ENCODE peak calls at places on chromosomes 3 and 15, in six cellular contexts. One of them, this sample, is unnamed.

GRCh38 chr3:11373235-11373634 is 101.0 kb downstream of the ATG7 start:
- DNase-seq in coronary artery: no peak
- DNase-seq in GM13977: no peak
- DNase-seq in BJ: no peak
- DNase-seq in breast epithelium: no peak
- DNase-seq in GM13976: no peak
- DNase-seq in this sample: no peak

GRCh38 chr3:1969269-1969668 is 129.4 kb upstream of the CNTN4 start:
- DNase-seq in coronary artery: no peak
- DNase-seq in GM13977: no peak
- DNase-seq in BJ: no peak
- DNase-seq in breast epithelium: no peak
- DNase-seq in GM13976: no peak
- DNase-seq in this sample: no peak

GRCh38 chr3:183844606-183845005 is 19.2 kb upstream of the MAP6D1 start:
- DNase-seq in coronary artery: no peak
- DNase-seq in GM13977: no peak
- DNase-seq in BJ: peak
- DNase-seq in breast epithelium: no peak
- DNase-seq in GM13976: no peak
- DNase-seq in this sample: no peak

GRCh38 chr3:138349926-138350665 is 1.7 kb downstream of the MRAS start:
- DNase-seq in coronary artery: no peak
- DNase-seq in GM13977: no peak
- DNase-seq in BJ: no peak
- DNase-seq in breast epithelium: no peak
- DNase-seq in GM13976: no peak
- DNase-seq in this sample: no peak

GRCh38 chr3:13019243-13019701 is 54.0 kb downstream of the IQSEC1 start:
- DNase-seq in coronary artery: no peak
- DNase-seq in GM13977: no peak
- DNase-seq in BJ: peak
- DNase-seq in breast epithelium: no peak
- DNase-seq in GM13976: no peak
- DNase-seq in this sample: no peak

GRCh38 chr15:52236015-52236414 is 44.8 kb upstream of the GNB5 start:
- DNase-seq in coronary artery: no peak
- DNase-seq in GM13977: no peak
- DNase-seq in BJ: no peak
- DNase-seq in breast epithelium: no peak
- DNase-seq in GM13976: no peak
- DNase-seq in this sample: no peak

GRCh38 chr3:177615015-177615414 is 417.7 kb upstream of the TBL1XR1 start:
- DNase-seq in coronary artery: no peak
- DNase-seq in GM13977: no peak
- DNase-seq in BJ: no peak
- DNase-seq in breast epithelium: peak
- DNase-seq in GM13976: no peak
- DNase-seq in this sample: no peak

GRCh38 chr3:172024679-172025078 is 14.7 kb upstream of the FNDC3B start:
- DNase-seq in coronary artery: no peak
- DNase-seq in GM13977: no peak
- DNase-seq in BJ: no peak
- DNase-seq in breast epithelium: no peak
- DNase-seq in GM13976: no peak
- DNase-seq in this sample: no peak

GRCh38 chr3:69445498-69445897 is 59.6 kb upstream of the FRMD4B start:
- DNase-seq in coronary artery: no peak
- DNase-seq in GM13977: no peak
- DNase-seq in BJ: no peak
- DNase-seq in breast epithelium: no peak
- DNase-seq in GM13976: no peak
- DNase-seq in this sample: no peak

GRCh38 chr15:66210684-66211083 is 42.9 kb downstream of the MEGF11 start:
- DNase-seq in coronary artery: no peak
- DNase-seq in GM13977: no peak
- DNase-seq in BJ: no peak
- DNase-seq in breast epithelium: no peak
- DNase-seq in GM13976: no peak
- DNase-seq in this sample: no peak

GRCh38 chr3:178392553-178392952 is 143.7 kb upstream of the KCNMB2 start:
- DNase-seq in coronary artery: no peak
- DNase-seq in GM13977: no peak
- DNase-seq in BJ: no peak
- DNase-seq in breast epithelium: no peak
- DNase-seq in GM13976: no peak
- DNase-seq in this sample: no peak

GRCh38 chr3:112377418-112378071 is 44.6 kb downstream of the CD200 start:
- DNase-seq in coronary artery: no peak
- DNase-seq in GM13977: no peak
- DNase-seq in BJ: no peak
- DNase-seq in breast epithelium: no peak
- DNase-seq in GM13976: no peak
- DNase-seq in this sample: no peak

GRCh38 chr3:116930786-116931185 is 221.2 kb downstream of the TUSC7 start:
- DNase-seq in coronary artery: no peak
- DNase-seq in GM13977: no peak
- DNase-seq in BJ: no peak
- DNase-seq in breast epithelium: no peak
- DNase-seq in GM13976: no peak
- DNase-seq in this sample: no peak

GRCh38 chr3:192866804-192867203 is 50.9 kb downstream of the MB21D2 start:
- DNase-seq in coronary artery: no peak
- DNase-seq in GM13977: no peak
- DNase-seq in BJ: no peak
- DNase-seq in breast epithelium: no peak
- DNase-seq in GM13976: no peak
- DNase-seq in this sample: no peak

GRCh38 chr15:43881944-43882343 is 55.1 kb downstream of the WDR76 start:
- DNase-seq in coronary artery: no peak
- DNase-seq in GM13977: no peak
- DNase-seq in BJ: no peak
- DNase-seq in breast epithelium: no peak
- DNase-seq in GM13976: no peak
- DNase-seq in this sample: no peak

GRCh38 chr15:41661078-41661528 is 898 bp downstream of the MGA start:
- DNase-seq in coronary artery: no peak
- DNase-seq in GM13977: no peak
- DNase-seq in BJ: no peak
- DNase-seq in breast epithelium: no peak
- DNase-seq in GM13976: no peak
- DNase-seq in this sample: no peak

GRCh38 chr15:61661791-61662190 is 398.5 kb downstream of the VPS13C start:
- DNase-seq in coronary artery: no peak
- DNase-seq in GM13977: no peak
- DNase-seq in BJ: no peak
- DNase-seq in breast epithelium: no peak
- DNase-seq in GM13976: no peak
- DNase-seq in this sample: no peak

GRCh38 chr15:69074011-69074842 is 59.7 kb downstream of the NOX5 start:
- DNase-seq in coronary artery: no peak
- DNase-seq in GM13977: no peak
- DNase-seq in BJ: no peak
- DNase-seq in breast epithelium: peak
- DNase-seq in GM13976: no peak
- DNase-seq in this sample: no peak

GRCh38 chr3:195794708-195795107 is 17.0 kb downstream of the MUC4 start:
- DNase-seq in coronary artery: no peak
- DNase-seq in GM13977: no peak
- DNase-seq in BJ: no peak
- DNase-seq in breast epithelium: no peak
- DNase-seq in GM13976: no peak
- DNase-seq in this sample: no peak

GRCh38 chr3:33440328-33440577 is at the start of gene UBP1:
- DNase-seq in coronary artery: no peak
- DNase-seq in GM13977: no peak
- DNase-seq in BJ: no peak
- DNase-seq in breast epithelium: no peak
- DNase-seq in GM13976: no peak
- DNase-seq in this sample: peak

GRCh38 chr3:72031581-72031980 is 246.6 kb upstream of the PROK2 start:
- DNase-seq in coronary artery: no peak
- DNase-seq in GM13977: no peak
- DNase-seq in BJ: no peak
- DNase-seq in breast epithelium: no peak
- DNase-seq in GM13976: no peak
- DNase-seq in this sample: no peak
- TF ChIP-seq CTCF in coronary artery: no peak
- TF ChIP-seq CTCF in GM13977: no peak
- TF ChIP-seq CTCF in BJ: no peak
- TF ChIP-seq CTCF in breast epithelium: no peak
- TF ChIP-seq CTCF in GM13976: no peak
- TF ChIP-seq CTCF in this sample: no peak

DNA sequence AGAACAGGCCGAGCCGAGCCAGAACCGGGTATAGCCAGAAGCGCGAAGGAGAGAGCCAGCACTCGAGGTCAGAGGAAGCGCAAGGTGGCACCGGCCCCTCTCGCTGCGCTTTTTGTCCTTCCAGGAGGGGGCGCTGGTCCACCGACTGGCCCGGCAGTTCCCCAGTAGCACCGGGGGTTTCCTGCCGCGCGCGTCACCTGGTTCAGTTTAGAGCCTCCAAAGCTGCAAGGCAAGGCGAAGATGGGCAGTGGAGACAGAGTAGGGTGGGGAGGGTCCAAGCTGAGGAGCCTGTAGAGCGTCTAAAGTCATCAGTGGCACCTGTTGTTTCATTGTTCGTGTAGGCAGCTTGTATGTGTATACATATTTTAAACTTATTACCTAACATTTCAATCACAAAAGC is 7.6 kb upstream of the NR2E3 start:
- DNase-seq in coronary artery: no peak
- DNase-seq in GM13977: peak
- DNase-seq in BJ: no peak
- DNase-seq in breast epithelium: no peak
- DNase-seq in GM13976: peak
- DNase-seq in this sample: no peak
- TF ChIP-seq CTCF in coronary artery: no peak
- TF ChIP-seq CTCF in GM13977: peak
- TF ChIP-seq CTCF in BJ: peak
- TF ChIP-seq CTCF in breast epithelium: no peak
- TF ChIP-seq CTCF in GM13976: peak
- TF ChIP-seq CTCF in this sample: no peak

GRCh38 chr3:189099031-189099471 is 72.7 kb upstream of the TPRG1 start:
- DNase-seq in coronary artery: peak
- DNase-seq in GM13977: no peak
- DNase-seq in BJ: no peak
- DNase-seq in breast epithelium: peak
- DNase-seq in GM13976: no peak
- DNase-seq in this sample: no peak

GRCh38 chr3:189101594-189101993 is 70.2 kb upstream of the TPRG1 start:
- DNase-seq in coronary artery: no peak
- DNase-seq in GM13977: no peak
- DNase-seq in BJ: no peak
- DNase-seq in breast epithelium: no peak
- DNase-seq in GM13976: no peak
- DNase-seq in this sample: no peak

GRCh38 chr3:189099505-189100290 is 72.1 kb upstream of the TPRG1 start:
- DNase-seq in coronary artery: no peak
- DNase-seq in GM13977: no peak
- DNase-seq in BJ: no peak
- DNase-seq in breast epithelium: no peak
- DNase-seq in GM13976: no peak
- DNase-seq in this sample: no peak

GRCh38 chr3:189100866-189101265 is 70.9 kb upstream of the TPRG1 start:
- DNase-seq in coronary artery: no peak
- DNase-seq in GM13977: no peak
- DNase-seq in BJ: no peak
- DNase-seq in breast epithelium: peak
- DNase-seq in GM13976: no peak
- DNase-seq in this sample: no peak

GRCh38 chr3:189103208-189103607 is 68.6 kb upstream of the TPRG1 start:
- DNase-seq in coronary artery: no peak
- DNase-seq in GM13977: no peak
- DNase-seq in BJ: no peak
- DNase-seq in breast epithelium: no peak
- DNase-seq in GM13976: no peak
- DNase-seq in this sample: no peak
- TF ChIP-seq CTCF in coronary artery: no peak
- TF ChIP-seq CTCF in GM13977: no peak
- TF ChIP-seq CTCF in BJ: no peak
- TF ChIP-seq CTCF in breast epithelium: no peak
- TF ChIP-seq CTCF in GM13976: no peak
- TF ChIP-seq CTCF in this sample: no peak

DNA sequence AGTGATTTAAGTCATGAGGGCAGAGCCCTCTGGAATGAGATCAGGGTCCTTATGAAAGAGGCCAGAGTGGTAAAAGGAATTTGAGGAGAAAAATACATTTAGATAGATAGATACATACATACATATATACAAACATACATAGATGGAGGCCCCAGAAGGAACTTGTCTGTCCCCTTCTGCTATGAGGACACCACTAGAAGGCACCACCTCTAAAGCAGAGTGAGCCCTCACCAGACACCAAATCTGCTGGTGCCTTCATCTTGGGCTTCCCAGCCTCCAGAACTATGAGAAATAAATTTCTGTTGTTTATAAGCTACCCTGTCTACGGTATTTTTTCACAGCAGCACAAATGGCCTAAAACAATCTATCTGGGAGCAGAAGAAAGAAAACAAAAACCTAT is 7.9 kb downstream of the TBC1D2B start:
- DNase-seq in coronary artery: no peak
- DNase-seq in GM13977: no peak
- DNase-seq in BJ: no peak
- DNase-seq in breast epithelium: no peak
- DNase-seq in GM13976: no peak
- DNase-seq in this sample: no peak
- TF ChIP-seq CTCF in coronary artery: no peak
- TF ChIP-seq CTCF in GM13977: peak
- TF ChIP-seq CTCF in BJ: no peak
- TF ChIP-seq CTCF in breast epithelium: no peak
- TF ChIP-seq CTCF in GM13976: peak
- TF ChIP-seq CTCF in this sample: no peak

DNA sequence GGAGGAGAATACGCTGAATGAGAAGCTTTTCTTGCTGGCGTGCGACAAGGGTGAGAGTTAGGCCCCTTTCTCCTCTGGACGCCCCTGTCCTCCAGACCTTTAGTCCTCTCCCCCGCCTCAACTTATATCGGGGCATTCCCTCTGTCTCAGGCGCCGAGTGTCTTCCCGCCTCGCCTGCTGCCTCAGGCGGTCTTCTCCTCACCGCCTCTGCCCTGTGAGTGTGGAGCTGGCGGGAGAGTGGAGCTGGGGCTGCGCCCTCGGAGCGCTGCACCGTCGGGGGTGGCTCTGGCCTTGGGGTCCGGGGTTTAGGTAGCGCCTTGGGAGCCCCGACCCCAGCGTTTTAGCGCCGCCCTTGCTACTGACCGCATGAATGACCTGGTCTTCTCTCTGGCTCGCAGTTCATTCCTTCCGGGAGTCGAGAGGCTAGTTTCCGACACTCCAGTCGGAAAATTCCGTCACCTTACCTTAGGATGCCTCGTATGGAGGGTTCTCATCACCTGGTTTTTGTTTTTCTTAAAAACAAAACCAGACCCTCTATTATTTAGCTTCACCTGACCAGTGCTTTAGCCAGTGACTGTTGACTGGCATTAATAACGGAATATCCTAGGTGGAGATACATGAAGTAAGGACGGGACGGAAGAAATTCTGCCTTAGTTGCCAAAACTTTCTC is 983 bp downstream of the TRPC1 start:
- DNase-seq in coronary artery: peak
- DNase-seq in GM13977: no peak
- DNase-seq in BJ: no peak
- DNase-seq in breast epithelium: peak
- DNase-seq in GM13976: peak
- DNase-seq in this sample: peak
- TF ChIP-seq CTCF in coronary artery: no peak
- TF ChIP-seq CTCF in GM13977: no peak
- TF ChIP-seq CTCF in BJ: peak
- TF ChIP-seq CTCF in breast epithelium: no peak
- TF ChIP-seq CTCF in GM13976: no peak
- TF ChIP-seq CTCF in this sample: no peak

This sample was measured in activated B cell treated with CpG ODN at 0.5 μM for 24 hours.